ENCODE peak calls at places on chromosomes 13 and 19, in six cellular contexts. L, V, H, Y, N and D are unnamed samples.

GRCh38 chr19:52221831-52222375 is 32.1 kb downstream of the PPP2R1A start:
- DNase-seq in L (no peak), N (no peak), H (peak), V (no peak), Y (no peak), D (no peak)

GRCh38 chr13:111328111-111328802 is 7.8 kb downstream of the TEX29 start:
- DNase-seq in N (no peak), V (no peak), H (peak), L (no peak), Y (no peak), D (no peak)

GRCh38 chr13:90105881-90106496 is 1241.5 kb upstream of the MIR17HG start:
- DNase-seq in H (no peak), N (no peak), Y (peak), L (no peak), V (no peak), D (no peak)

GRCh38 chr13:107867701-107868661 is 347.4 kb downstream of the LIG4 start:
- DNase-seq in N (peak), L (no peak), V (no peak), H (no peak), Y (peak), D (peak)

GRCh38 chr13:79490846-79491245 is 9.9 kb downstream of the NDFIP2 start:
- DNase-seq in V (no peak), L (no peak), N (no peak), Y (no peak), H (no peak), D (no peak)

GRCh38 chr13:64428196-64428595 is 2801.9 kb downstream of the PCDH9 start:
- DNase-seq in H (no peak), Y (no peak), N (no peak), L (no peak), V (peak), D (no peak)

GRCh38 chr13:94550030-94550738 is 45.8 kb downstream of the TGDS start:
- DNase-seq in N (peak), Y (peak), H (no peak), V (no peak), L (no peak), D (no peak)

GRCh38 chr13:95098916-95099315 is 202.3 kb downstream of the ABCC4 start:
- DNase-seq in L (no peak), N (no peak), V (peak), Y (no peak), H (no peak), D (no peak)

GRCh38 chr19:12545267-12545666 is 6.0 kb downstream of the ZNF564 start:
- DNase-seq in Y (no peak), V (no peak), H (no peak), N (no peak), L (no peak), D (no peak)

GRCh38 chr13:75136151-75136550 is 345.8 kb downstream of the TBC1D4 start:
- DNase-seq in L (no peak), N (no peak), Y (no peak), V (no peak), H (no peak), D (no peak)

GRCh38 chr13:33251131-33251629 is 34.4 kb downstream of the STARD13 start:
- DNase-seq in H (no peak), L (peak), N (no peak), V (peak), Y (peak), D (no peak)

GRCh38 chr13:23631676-23632622 is 61.7 kb downstream of the TNFRSF19 start:
- DNase-seq in V (no peak), N (no peak), L (no peak), Y (no peak), H (no peak), D (no peak)

GRCh38 chr13:76812206-76812882 is 73.9 kb downstream of the KCTD12 start:
- DNase-seq in V (no peak), N (no peak), Y (no peak), L (no peak), H (peak), D (no peak)

GRCh38 chr13:34926513-34926912 is 15.6 kb upstream of the NBEA start:
- DNase-seq in L (no peak), Y (peak), H (no peak), N (no peak), V (peak), D (no peak)

GRCh38 chr19:41882568-41883462 is at the start of gene ARHGEF1:
- DNase-seq in V (peak), Y (no peak), L (peak), H (peak), N (no peak), D (no peak)

GRCh38 chr19:18479964-18480723 is 41.7 kb downstream of the ELL start:
- DNase-seq in L (no peak), H (peak), Y (no peak), V (peak), N (no peak), D (no peak)

GRCh38 chr13:112729408-112729807 is 39.6 kb downstream of the ATP11A start:
- DNase-seq in L (no peak), N (no peak), V (no peak), H (no peak), Y (no peak), D (no peak)

GRCh38 chr13:111486801-111487200 is 166.4 kb downstream of the TEX29 start:
- DNase-seq in Y (no peak), L (no peak), V (no peak), N (no peak), H (peak), D (no peak)

GRCh38 chr13:85366759-85367417 is 432.3 kb downstream of the SLITRK6 start:
- DNase-seq in L (no peak), N (no peak), H (no peak), V (peak), Y (peak), D (no peak)

GRCh38 chr13:25980255-25980654 is 71.6 kb downstream of the SHISA2 start:
- DNase-seq in V (peak), H (no peak), Y (peak), L (no peak), N (peak), D (no peak)

DNA sequence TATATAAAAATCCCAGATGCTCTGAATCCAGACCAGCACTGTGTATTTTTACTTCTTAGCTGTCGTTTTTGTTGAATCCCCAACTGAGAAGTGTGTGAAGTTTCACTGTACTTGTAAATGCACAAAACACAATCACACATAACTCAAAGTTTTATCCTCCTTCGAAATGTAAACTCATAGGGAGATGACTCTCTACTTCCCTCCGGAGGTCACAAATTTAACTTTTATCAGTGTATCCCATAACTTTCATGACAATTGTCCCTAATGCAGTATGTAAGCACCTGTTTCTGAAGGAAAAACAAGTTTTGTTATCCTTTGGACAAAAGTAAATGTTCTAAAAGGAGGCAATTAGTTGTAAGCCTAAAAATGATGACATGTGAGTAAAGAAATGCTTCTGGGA is 665.0 kb upstream of the SLITRK6 start:
- DNase-seq in Y (no peak), L (no peak), V (peak), H (no peak), N (no peak), D (no peak)
- TF ChIP-seq CTCF in Y (peak), L (no peak), V (peak), H (no peak), N (no peak), D (no peak)

GRCh38 chr19:30222428-30222873 is 149.7 kb upstream of the ZNF536 start:
- DNase-seq in H (peak), N (no peak), V (no peak), L (peak), Y (no peak), D (peak)
- TF ChIP-seq CTCF in H (no peak), N (peak), V (no peak), L (peak), Y (peak), D (peak)

DNA sequence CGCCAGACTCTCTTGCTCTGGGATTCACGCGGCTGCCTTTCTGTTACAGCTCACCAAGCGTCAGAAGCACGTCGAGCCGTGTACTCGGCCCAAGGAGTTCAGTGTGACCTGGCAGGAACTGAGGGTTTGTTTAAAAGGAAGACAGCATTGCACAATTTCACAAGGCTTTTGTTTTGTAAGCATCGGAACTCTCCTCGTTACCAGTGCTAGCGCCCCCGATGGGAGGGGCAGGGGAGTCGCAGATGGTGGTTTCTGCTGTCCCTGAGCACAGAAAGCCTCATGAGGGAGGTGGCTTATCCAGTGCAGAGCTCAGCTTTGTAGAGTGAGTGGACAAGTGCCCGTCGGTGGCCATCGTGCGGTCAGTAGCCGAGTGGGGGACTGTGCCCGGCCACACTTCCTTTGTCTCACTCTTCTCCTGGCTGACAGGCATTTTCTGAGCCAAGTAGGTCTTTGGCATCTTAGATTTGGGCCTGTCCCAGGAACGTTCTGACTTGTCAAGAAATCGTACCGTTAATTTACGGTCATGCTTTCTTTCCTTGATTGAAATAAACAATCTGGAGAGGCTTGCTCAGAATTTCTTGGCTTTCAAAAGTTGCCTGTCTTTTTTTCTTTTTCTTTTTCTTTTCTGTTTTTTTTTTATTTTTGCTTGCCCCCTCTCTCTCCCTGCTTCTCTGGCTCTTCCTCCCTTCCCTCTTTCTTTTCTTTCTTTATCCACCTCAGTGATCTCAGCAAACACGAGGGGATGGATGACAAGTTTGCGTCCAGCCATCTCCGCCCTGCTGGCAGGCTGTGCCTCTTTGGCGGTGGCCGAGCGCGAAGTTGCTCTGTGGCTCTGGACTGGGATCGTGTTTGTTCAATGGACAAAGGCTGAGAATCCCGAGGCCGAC is 7.7 kb downstream of the KDM4B start:
- DNase-seq in N (peak), L (no peak), H (peak), Y (no peak), V (peak), D (no peak)
- TF ChIP-seq CTCF in N (peak), L (no peak), H (no peak), Y (peak), V (peak), D (no peak)

DNA sequence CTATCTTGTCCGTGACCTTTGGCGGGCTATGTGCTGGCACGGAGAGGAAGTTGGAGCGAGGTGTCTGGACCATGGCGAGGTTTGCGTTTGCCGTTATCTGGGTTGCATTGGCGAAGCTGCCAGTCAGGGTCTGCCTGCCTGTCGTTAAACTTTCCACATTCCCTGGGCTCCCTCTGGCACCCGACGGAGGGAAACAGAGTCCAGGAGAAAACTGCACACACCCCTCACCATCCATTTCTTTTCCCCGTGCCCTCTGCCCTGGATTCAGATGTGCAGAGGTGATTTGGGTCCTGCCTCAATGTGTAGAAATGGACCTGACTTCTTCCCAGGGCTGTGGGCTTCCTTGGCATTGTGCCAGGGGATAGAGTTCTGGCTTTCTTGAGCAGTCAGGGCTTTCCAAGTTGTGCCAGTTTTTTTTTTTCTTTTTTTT is 142.4 kb downstream of the URI1 start:
- DNase-seq in H (no peak), N (no peak), V (no peak), Y (no peak), L (no peak), D (no peak)
- TF ChIP-seq CTCF in H (no peak), N (no peak), V (no peak), Y (no peak), L (no peak), D (no peak)

GRCh38 chr19:30731596-30731995 is 359.4 kb downstream of the ZNF536 start:
- DNase-seq in L (no peak), Y (no peak), V (no peak), N (no peak), H (no peak), D (no peak)
- TF ChIP-seq CTCF in L (no peak), Y (no peak), V (no peak), N (no peak), H (no peak), D (no peak)

GRCh38 chr19:48608798-48609263 is 2.3 kb downstream of the SPACA4 start:
- DNase-seq in V (peak), H (no peak), L (peak), Y (peak), N (peak), D (no peak)
- TF ChIP-seq CTCF in V (peak), H (no peak), L (peak), Y (peak), N (peak), D (peak)

GRCh38 chr19:15260939-15261338 is 28.7 kb upstream of the EPHX3 start:
- DNase-seq in L (no peak), H (no peak), V (peak), N (no peak), Y (no peak), D (no peak)
- TF ChIP-seq CTCF in L (no peak), H (no peak), V (peak), N (peak), Y (peak), D (peak)

GRCh38 chr19:2949939-2950285 is 5.1 kb upstream of the ZNF77 start:
- DNase-seq in Y (peak), V (no peak), L (peak), H (no peak), N (peak), D (no peak)

GRCh38 chr19:2950286-2951124 is 5.7 kb upstream of the ZNF77 start:
- DNase-seq in V (peak), H (peak), Y (peak), L (peak), N (peak), D (peak)

GRCh38 chr19:2957160-2957559 is 12.4 kb upstream of the ZNF77 start:
- DNase-seq in Y (no peak), L (no peak), N (no peak), H (no peak), V (no peak), D (no peak)

DNA sequence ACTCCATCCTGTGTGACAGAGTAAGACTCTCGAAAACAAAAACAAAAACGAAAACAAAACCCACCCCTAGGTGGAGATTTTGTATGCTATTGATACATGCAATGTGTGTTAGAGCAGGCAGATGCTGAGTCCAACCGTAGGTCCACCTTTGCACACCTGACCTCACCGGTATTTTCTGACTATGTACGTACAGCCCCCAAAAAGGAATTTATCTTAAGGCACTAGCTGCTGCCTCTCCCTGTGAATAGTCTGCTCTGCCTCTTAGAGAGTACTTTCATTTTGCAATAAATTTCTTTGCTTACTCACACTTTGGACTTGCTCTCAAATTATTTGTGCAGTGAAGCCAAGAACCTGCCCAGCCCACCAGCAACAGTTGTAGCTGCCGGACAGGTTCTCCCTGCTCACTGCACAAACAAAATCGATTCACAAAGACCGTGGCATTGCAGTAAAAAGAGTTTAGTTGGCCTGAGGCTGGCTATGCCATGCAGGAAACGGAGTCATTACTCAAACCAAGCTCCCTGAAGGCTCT is 8.2 kb upstream of the ZNF77 start:
- DNase-seq in L (peak), V (peak), N (no peak), Y (no peak), H (no peak), D (peak)
- TF ChIP-seq CTCF in L (peak), V (peak), N (no peak), Y (no peak), H (no peak), D (peak)